ENCODE peak calls at places on chromosomes 7 and 10, in ten cellular contexts. O, S, W, E, F, Q, V, L, I and C are unnamed samples.

GRCh38 chr7:353746-354325 is 63.9 kb downstream of the FOXL3 start:
- DNase-seq in O (no peak), Q (no peak), E (no peak), F (no peak), S (no peak), I (no peak), V (no peak), W (peak), L (peak), C (no peak)

GRCh38 chr10:63392224-63392623 is 73.6 kb downstream of the JMJD1C start:
- DNase-seq in E (no peak), O (no peak), W (no peak), V (no peak), F (no peak), L (no peak), Q (no peak), I (no peak), S (no peak), C (no peak)

GRCh38 chr7:102404005-102404861 is 8.1 kb downstream of the PRKRIP1 start:
- DNase-seq in Q (no peak), W (peak), L (peak), F (no peak), S (peak), I (no peak), O (no peak), V (peak), E (no peak), C (no peak)

GRCh38 chr10:80266513-80266863 is 23.0 kb downstream of the MAT1A start:
- DNase-seq in I (no peak), F (no peak), W (no peak), Q (no peak), V (no peak), E (no peak), O (no peak), S (no peak), L (no peak), C (no peak)

GRCh38 chr10:98411768-98412167 is 3.2 kb downstream of the PYROXD2 start:
- DNase-seq in I (peak), O (peak), V (no peak), E (peak), S (no peak), F (no peak), L (no peak), Q (no peak), W (no peak), C (no peak)

GRCh38 chr7:24755541-24756416 is 1.5 kb downstream of the GSDME start:
- DNase-seq in F (no peak), V (no peak), W (no peak), L (peak), E (peak), S (no peak), Q (no peak), I (no peak), O (no peak), C (no peak)

GRCh38 chr7:42606217-42606905 is 305.5 kb downstream of the C7orf25 start:
- DNase-seq in E (no peak), V (no peak), Q (no peak), S (no peak), L (no peak), W (no peak), O (no peak), I (no peak), F (no peak), C (no peak)

GRCh38 chr10:133224076-133224475 is 5.9 kb upstream of the UTF1 start:
- DNase-seq in F (no peak), L (no peak), Q (no peak), S (no peak), W (no peak), V (no peak), I (no peak), O (no peak), E (no peak), C (no peak)

GRCh38 chr10:70162892-70163201 is 7.5 kb downstream of the SAR1A start:
- DNase-seq in L (no peak), I (no peak), V (no peak), F (no peak), O (no peak), Q (no peak), W (no peak), E (no peak), S (no peak), C (no peak)

GRCh38 chr7:139777304-139777890 is 401 bp downstream of the HIPK2 start:
- DNase-seq in F (no peak), Q (no peak), E (no peak), L (no peak), S (no peak), I (peak), O (peak), V (no peak), W (peak), C (no peak)

GRCh38 chr10:96339383-96339782 is 19.4 kb downstream of the OPALIN start:
- DNase-seq in E (no peak), L (no peak), Q (no peak), F (no peak), V (no peak), O (no peak), I (no peak), S (no peak), W (no peak), C (no peak)

GRCh38 chr7:54846272-54846671 is 87.3 kb upstream of the SEC61G start:
- DNase-seq in L (peak), S (no peak), I (no peak), E (no peak), W (no peak), V (no peak), Q (no peak), O (no peak), F (no peak), C (no peak)

GRCh38 chr10:131021246-131021895 is 290.1 kb downstream of the TCERG1L start:
- DNase-seq in Q (no peak), S (no peak), E (no peak), W (no peak), O (no peak), L (no peak), V (no peak), I (peak), F (no peak), C (no peak)

GRCh38 chr10:78255796-78256638 is 222.4 kb downstream of the RPS24 start:
- DNase-seq in O (peak), V (peak), L (peak), Q (peak), E (peak), S (peak), F (no peak), I (peak), W (peak), C (peak)

GRCh38 chr7:106693659-106694353 is 32.8 kb upstream of the CCDC71L start:
- DNase-seq in E (no peak), W (no peak), O (no peak), L (peak), Q (no peak), I (no peak), S (no peak), V (no peak), F (no peak), C (no peak)

GRCh38 chr10:62815373-62816111 is 624 bp downstream of the EGR2 start:
- DNase-seq in O (peak), W (peak), F (no peak), I (no peak), L (peak), S (no peak), V (no peak), Q (no peak), E (no peak), C (no peak)

GRCh38 chr10:95211606-95212279 is 17.7 kb downstream of the ACSM6 start:
- DNase-seq in S (no peak), W (no peak), E (no peak), F (no peak), O (no peak), I (no peak), L (no peak), V (no peak), Q (no peak), C (no peak)

GRCh38 chr10:266974-267425 is 131.7 kb downstream of the ZMYND11 start:
- DNase-seq in F (no peak), L (peak), Q (no peak), E (no peak), O (no peak), S (no peak), I (no peak), V (no peak), W (no peak), C (no peak)

GRCh38 chr10:133276435-133277201 is at the start of gene ADAM8:
- DNase-seq in F (no peak), Q (no peak), I (no peak), E (no peak), O (no peak), W (peak), S (no peak), V (no peak), L (no peak), C (no peak)

GRCh38 chr10:58555170-58555929 is 42.7 kb downstream of the BICC1 start:
- DNase-seq in E (no peak), Q (no peak), V (no peak), L (no peak), O (no peak), I (no peak), S (no peak), W (peak), F (no peak), C (no peak)

GRCh38 chr7:27611043-27611442 is 51.6 kb downstream of the HIBADH start:
- DNase-seq in V (no peak), F (no peak), I (no peak), S (no peak), E (no peak), O (no peak), Q (peak), W (peak), L (peak), C (peak)

GRCh38 chr7:69837387-69838068 is 239.3 kb downstream of the AUTS2 start:
- DNase-seq in S (peak), F (no peak), E (no peak), Q (no peak), V (no peak), I (no peak), W (no peak), L (peak), O (no peak), C (no peak)

GRCh38 chr10:79063661-79064490 is 4.9 kb upstream of the ZMIZ1 start:
- DNase-seq in L (no peak), E (no peak), O (peak), V (no peak), W (no peak), F (no peak), I (peak), S (no peak), Q (no peak), C (no peak)

GRCh38 chr10:21092683-21093524 is 195.8 kb upstream of the NEBL start:
- DNase-seq in O (no peak), F (no peak), L (peak), Q (no peak), W (peak), E (no peak), S (no peak), V (no peak), I (no peak), C (no peak)

GRCh38 chr10:44857363-44858016 is 53.6 kb upstream of the TMEM72 start:
- DNase-seq in L (peak), S (peak), Q (no peak), O (peak), V (no peak), W (peak), I (peak), E (peak), F (peak), C (no peak)

GRCh38 chr10:123270221-123270620 is 116.0 kb downstream of the BUB3 start:
- DNase-seq in S (peak), Q (peak), L (peak), V (no peak), W (no peak), F (no peak), E (no peak), I (no peak), O (no peak), C (peak)

GRCh38 chr7:1020849-1021251 is 23.5 kb upstream of the GPR146 start:
- DNase-seq in E (no peak), S (no peak), Q (no peak), L (no peak), I (no peak), V (no peak), F (no peak), W (no peak), O (no peak), C (no peak)

GRCh38 chr7:41333506-41333905 is 369.4 kb downstream of the INHBA start:
- DNase-seq in O (no peak), S (peak), W (no peak), F (no peak), Q (no peak), L (peak), I (no peak), V (no peak), E (peak), C (peak)

GRCh38 chr10:25405871-25406270 is 231.1 kb downstream of the GPR158 start:
- DNase-seq in V (no peak), F (no peak), S (no peak), O (no peak), L (peak), W (no peak), E (no peak), I (no peak), Q (no peak), C (no peak)

GRCh38 chr7:135645296-135645904 is 16.9 kb upstream of the STMP1 start:
- DNase-seq in F (no peak), S (peak), I (no peak), V (peak), W (peak), E (no peak), L (peak), O (no peak), Q (no peak), C (no peak)

GRCh38 chr10:30227481-30227880 is 121.6 kb downstream of the MTPAP start:
- DNase-seq in W (no peak), Q (no peak), S (no peak), O (no peak), V (no peak), L (no peak), F (no peak), I (no peak), E (no peak), C (no peak)

GRCh38 chr10:12675171-12675570 is 325.8 kb downstream of the CAMK1D start:
- DNase-seq in F (no peak), L (no peak), Q (no peak), O (no peak), E (no peak), I (no peak), S (no peak), W (no peak), V (no peak), C (no peak)

GRCh38 chr7:143914938-143915337 is 13.0 kb upstream of the TCAF1 start:
- DNase-seq in V (no peak), L (no peak), S (no peak), E (no peak), I (no peak), W (no peak), F (no peak), Q (no peak), O (no peak), C (no peak)

GRCh38 chr10:71021402-71021801 is 133.0 kb upstream of the PCBD1 start:
- DNase-seq in I (no peak), F (no peak), E (no peak), L (no peak), O (no peak), W (no peak), V (no peak), S (no peak), Q (no peak), C (no peak)

GRCh38 chr10:986881-987634 is 1.2 kb upstream of the GTPBP4 start:
- DNase-seq in Q (peak), W (no peak), F (no peak), L (peak), I (no peak), V (no peak), S (peak), E (peak), O (no peak), C (peak)

GRCh38 chr7:23183279-23184012 is 1.6 kb downstream of the NUP42 start:
- DNase-seq in Q (no peak), S (no peak), F (no peak), O (no peak), E (no peak), V (no peak), L (no peak), I (no peak), W (no peak), C (no peak)
- H3K4me3 ChIP-seq in Q (no peak), S (peak), F (no peak), O (peak), E (peak), V (peak), L (peak), I (no peak), W (no peak), C (peak)

DNA sequence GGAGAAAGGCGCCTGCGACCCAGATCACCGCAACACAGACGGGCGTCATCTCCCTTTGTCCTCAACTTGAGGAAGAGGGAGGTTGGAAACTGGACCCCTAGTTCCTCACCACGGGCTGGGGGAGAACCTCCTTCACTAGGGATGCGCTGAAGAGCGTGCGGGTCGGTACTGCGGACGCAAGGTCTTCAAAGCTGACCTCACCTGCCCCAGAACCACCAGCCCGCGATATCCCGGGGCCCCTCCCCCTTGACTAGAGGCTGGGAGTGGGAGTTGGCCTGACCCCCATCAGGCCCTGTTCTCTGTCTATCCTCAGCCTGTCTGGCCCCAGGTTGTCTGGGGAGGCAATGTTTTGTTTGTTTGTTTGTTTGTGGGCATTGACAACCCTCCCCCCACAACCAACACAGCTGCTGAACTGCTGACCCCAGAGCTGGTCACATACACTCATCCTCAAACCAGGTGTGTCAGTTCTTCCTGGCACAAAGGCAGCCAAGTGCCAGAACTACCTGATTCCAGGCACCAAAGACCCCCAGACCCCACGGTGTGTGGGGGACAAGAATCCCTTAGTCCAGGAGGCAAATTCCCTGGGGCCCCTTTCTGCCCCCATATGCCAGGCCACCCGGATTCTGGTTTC is 2.9 kb downstream of the NPM3 start:
- DNase-seq in I (peak), F (no peak), O (no peak), W (no peak), S (no peak), L (no peak), Q (no peak), E (no peak), V (no peak), C (no peak)
- TF ChIP-seq CTCF in I (no peak), F (no peak), O (no peak), W (no peak), S (no peak), L (no peak), Q (no peak), E (no peak), V (peak), C (no peak)

DNA sequence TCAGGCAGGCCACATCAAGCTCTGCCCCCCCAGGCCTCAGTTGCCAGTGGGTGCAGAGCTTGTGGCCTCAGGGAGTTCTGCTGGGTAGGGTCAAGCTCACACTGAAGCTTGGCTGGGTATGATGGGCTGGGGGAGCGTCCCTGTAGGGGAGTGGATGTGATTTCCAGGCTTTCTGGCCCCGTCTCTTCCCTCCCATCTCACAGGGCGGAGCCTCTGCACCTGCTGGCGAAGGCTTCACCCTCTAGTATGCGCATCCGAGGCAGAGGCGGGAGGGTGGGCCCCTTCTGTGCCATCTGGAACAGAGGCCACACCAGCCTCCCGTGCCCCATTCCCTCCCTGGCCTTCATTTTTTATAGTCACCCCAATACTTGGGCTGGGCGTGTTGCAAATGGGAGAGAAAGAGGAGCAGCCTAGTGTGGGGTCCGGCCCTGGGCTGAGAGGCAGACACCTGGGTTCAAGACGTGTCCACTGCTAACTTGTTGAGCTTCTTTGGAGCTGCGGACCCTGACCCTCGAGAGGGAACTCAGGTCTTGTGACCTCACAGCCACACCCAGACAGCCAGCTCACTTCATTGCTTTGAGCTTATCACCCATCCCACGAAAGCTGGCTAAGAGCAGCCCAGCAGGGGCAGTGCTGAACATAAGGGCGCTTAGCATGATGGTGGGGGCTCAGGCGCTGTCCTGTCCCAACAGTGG is 2.3 kb downstream of the AQP1 start:
- DNase-seq in W (no peak), O (no peak), V (no peak), L (no peak), Q (no peak), S (no peak), E (no peak), I (no peak), F (no peak), C (no peak)
- H3K4me3 ChIP-seq in W (no peak), O (no peak), V (no peak), L (no peak), Q (no peak), S (no peak), E (no peak), I (peak), F (peak), C (no peak)

DNA sequence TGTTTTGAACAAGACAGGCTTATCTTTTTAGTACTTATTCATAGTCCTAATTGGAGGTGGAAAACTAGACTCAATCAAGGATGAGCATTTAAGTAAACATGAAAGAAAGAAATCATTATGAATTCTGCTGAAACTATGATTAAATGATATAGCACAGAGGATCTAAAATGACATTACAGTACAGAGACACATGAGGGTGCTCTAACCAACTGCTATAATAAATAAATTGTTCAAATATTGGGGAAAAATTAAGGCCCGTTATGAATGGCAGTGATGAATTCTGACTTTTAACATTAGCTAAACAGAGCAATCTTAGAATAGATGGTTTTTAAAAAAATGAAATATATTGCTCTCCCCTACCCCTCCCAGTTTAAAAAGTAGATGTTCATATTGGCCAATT is 10.3 kb downstream of the WNT2 start:
- DNase-seq in V (no peak), E (no peak), W (no peak), O (no peak), S (no peak), Q (no peak), L (no peak), F (no peak), I (no peak), C (no peak)
- TF ChIP-seq CTCF in V (peak), E (peak), W (no peak), O (no peak), S (peak), Q (peak), L (no peak), F (no peak), I (no peak), C (no peak)